ENCODE peak calls at places on chromosomes 4 and X, in eight cellular contexts. G is choroid plexus epithelial cell; R is MM.1S; F is ascending aorta; W is foreskin fibroblast; T is bronchial epithelial cell; C is BJ; V is CD8-positive, alpha-beta T cell. J is an unnamed sample.

GRCh38 chr4:61950625-61951024 is 750.5 kb downstream of the ADGRL3 start:
- DNase-seq in G (no peak), R (no peak), F (no peak), W (no peak), T (no peak), C (no peak), V (no peak), J (no peak)

GRCh38 chr4:184968784-184969201 is 49.5 kb upstream of the HELT start:
- DNase-seq in G (no peak), R (no peak), F (no peak), W (no peak), T (peak; percentile 60), C (no peak), V (no peak), J (no peak)

GRCh38 chr4:73329300-73329699 is 70.7 kb upstream of the ANKRD17 start:
- DNase-seq in G (no peak), R (no peak), F (no peak), W (no peak), T (no peak), C (no peak), V (no peak), J (no peak)

GRCh38 chrX:106780664-106781377 is 21.7 kb upstream of the TBC1D8B start:
- DNase-seq in G (no peak), R (no peak), F (no peak), W (no peak), T (peak; percentile 48), C (no peak), V (no peak), J (no peak)

GRCh38 chr4:79723507-79723906 is 315.5 kb upstream of the GK2 start:
- DNase-seq in G (peak; percentile 1), R (no peak), F (no peak), W (no peak), T (no peak), C (no peak), V (no peak), J (no peak)

GRCh38 chrX:53544936-53545335 is 110.8 kb upstream of the HSD17B10 start:
- DNase-seq in G (no peak), R (no peak), F (no peak), W (no peak), T (no peak), C (no peak), V (no peak), J (no peak)

GRCh38 chrX:132216806-132217202 is 2.4 kb downstream of the RAP2C start:
- DNase-seq in G (peak; percentile 51), R (peak; percentile 29), F (no peak), W (no peak), T (peak; percentile 61), C (no peak), V (no peak), J (no peak)

GRCh38 chrX:33195698-33196097 is 15.7 kb downstream of the DMD start:
- DNase-seq in G (no peak), R (no peak), F (no peak), W (no peak), T (peak; percentile 38), C (no peak), V (no peak), J (no peak)

GRCh38 chr4:89784686-89785227 is 52.2 kb downstream of the SNCA start:
- DNase-seq in G (no peak), R (no peak), F (no peak), W (no peak), T (no peak), C (no peak), V (no peak), J (no peak)

GRCh38 chrX:136395271-136395670 is 92.5 kb upstream of the BRS3 start:
- DNase-seq in G (peak; percentile 2), R (no peak), F (no peak), W (peak; percentile 7), T (peak; percentile 76), C (no peak), V (no peak), J (no peak)

GRCh38 chrX:43878902-43879526 is 3.2 kb downstream of the MAOB start:
- DNase-seq in G (no peak), R (no peak), F (no peak), W (no peak), T (no peak), C (no peak), V (no peak), J (no peak)

GRCh38 chr4:1727117-1728031 is 6.1 kb downstream of the TACC3 start:
- DNase-seq in G (peak; percentile 81), R (no peak), F (peak; percentile 78), W (peak; percentile 51), T (peak; percentile 89), C (no peak), V (no peak), J (peak; percentile 65)
- H3K4me3 ChIP-seq in G (no peak overlapping the region), R (no peak overlapping the region), F (no peak overlapping the region), W (no peak overlapping the region), T (no peak overlapping the region), C (no peak overlapping the region), V (no peak overlapping the region), J (no peak overlapping the region)

GRCh38 chrX:40283981-40284380 is 186.2 kb upstream of the BCOR start:
- DNase-seq in G (no peak), R (no peak), F (no peak), W (no peak), T (no peak), C (no peak), V (no peak), J (no peak)

GRCh38 chrX:40285876-40286275 is 188.1 kb upstream of the BCOR start:
- DNase-seq in G (no peak), R (no peak), F (no peak), W (no peak), T (no peak), C (no peak), V (no peak), J (no peak)

GRCh38 chrX:40282901-40283674 is 185.3 kb upstream of the BCOR start:
- DNase-seq in G (no peak), R (no peak), F (no peak), W (no peak), T (no peak), C (no peak), V (no peak), J (peak; percentile 57)

GRCh38 chrX:40282348-40282747 is 184.6 kb upstream of the BCOR start:
- DNase-seq in G (no peak), R (no peak), F (no peak), W (no peak), T (no peak), C (no peak), V (no peak), J (no peak)

GRCh38 chrX:40284852-40285251 is 187.1 kb upstream of the BCOR start:
- DNase-seq in G (no peak), R (no peak), F (no peak), W (no peak), T (no peak), C (no peak), V (no peak), J (no peak)
- TF ChIP-seq CTCF in G (no peak), R (no peak), F (no peak), W (no peak), T (no peak), C (no peak), V (no peak), J (no peak)

GRCh38 chr4:41179086-41179374 is 35.3 kb downstream of the APBB2 start:
- DNase-seq in G (no peak), R (no peak), F (no peak), W (no peak), T (no peak), C (no peak), V (no peak), J (no peak)
- H3K4me3 ChIP-seq in G (no peak overlapping the region), R (no peak overlapping the region), F (no peak overlapping the region), W (no peak overlapping the region), T (no peak overlapping the region), C (no peak overlapping the region), V (no peak overlapping the region), J (no peak overlapping the region)

GRCh38 chr4:36235306-36235705 is 9.0 kb downstream of the ARAP2 start:
- DNase-seq in G (peak; percentile 49), R (no peak), F (no peak), W (no peak), T (peak; percentile 86), C (no peak), V (no peak), J (no peak)
- TF ChIP-seq CTCF in G (no peak), R (no peak), F (no peak), W (no peak), T (peak; percentile 41), C (no peak), V (no peak), J (no peak)

GRCh38 chr4:88597970-88598369 is 5.7 kb downstream of the HERC3 start:
- DNase-seq in G (no peak), R (no peak), F (no peak), W (no peak), T (no peak), C (no peak), V (no peak), J (no peak)

GRCh38 chr4:88600129-88600849 is 8.0 kb downstream of the HERC3 start:
- DNase-seq in G (peak; percentile 61), R (no peak), F (no peak), W (peak; percentile 34), T (peak; percentile 97), C (peak; percentile 90), V (no peak), J (no peak)

GRCh38 chr4:88599714-88600113 is 7.4 kb downstream of the HERC3 start:
- DNase-seq in G (no peak), R (no peak), F (no peak), W (no peak), T (no peak), C (no peak), V (no peak), J (no peak)

GRCh38 chr4:88604978-88605678 is 12.8 kb downstream of the HERC3 start:
- DNase-seq in G (no peak), R (no peak), F (no peak), W (no peak), T (no peak), C (no peak), V (no peak), J (no peak)

GRCh38 chr4:88599298-88599697 is 7.0 kb downstream of the HERC3 start:
- DNase-seq in G (peak; percentile 58), R (no peak), F (no peak), W (peak; percentile 52), T (no peak), C (no peak), V (no peak), J (no peak)
- H3K4me3 ChIP-seq in G (no peak overlapping the region), R (no peak overlapping the region), F (peak overlapping the region; percentile 40), W (no peak overlapping the region), T (no peak overlapping the region), C (no peak overlapping the region), V (no peak overlapping the region), J (no peak overlapping the region)

GRCh38 chr4:169270810-169271691 is at the start of gene SH3RF1:
- DNase-seq in G (peak; percentile 82), R (peak; percentile 74), F (peak; percentile 95), W (peak; percentile 92), T (peak; percentile 50), C (no peak), V (no peak), J (no peak)
- TF ChIP-seq CTCF in G (peak; percentile 13), R (peak; percentile 20), F (peak; percentile 35), W (no peak), T (no peak), C (peak; percentile 23), V (no peak), J (peak; percentile 30)

J was measured in astrocyte of the cerebellum.